ENCODE peak calls at places on chromosome 14, in five cellular contexts. T, V, B, K and Z are unnamed samples.

GRCh38 chr14:81453166-81453766 is 53.1 kb upstream of the STON2 start:
- DNase-seq in V (no peak), B (no peak), K (peak), T (no peak), Z (peak)

GRCh38 chr14:73242274-73242960 is 5.1 kb downstream of the PAPLN start:
- DNase-seq in T (peak), K (no peak), V (no peak), B (no peak), Z (no peak)

GRCh38 chr14:90644882-90645281 is 171.3 kb downstream of the TTC7B start:
- DNase-seq in T (no peak), K (peak), V (peak), B (peak), Z (no peak)

GRCh38 chr14:57530571-57530970 is 36.9 kb upstream of the CCDC198 start:
- DNase-seq in V (no peak), T (no peak), K (no peak), B (no peak), Z (no peak)

GRCh38 chr14:57182760-57183503 is 85.8 kb downstream of the EXOC5 start:
- DNase-seq in B (no peak), V (no peak), K (peak), T (no peak), Z (peak)

GRCh38 chr14:36717363-36717762 is 55.7 kb downstream of the PAX9 start:
- DNase-seq in V (no peak), B (no peak), K (no peak), T (no peak), Z (no peak)

GRCh38 chr14:55864890-55865655 is 253.1 kb upstream of the PELI2 start:
- DNase-seq in B (no peak), V (no peak), T (no peak), K (no peak), Z (peak)

GRCh38 chr14:21486640-21487087 is 9.7 kb downstream of the TOX4 start:
- DNase-seq in B (peak), T (no peak), K (peak), V (no peak), Z (no peak)

GRCh38 chr14:75452900-75453816 is 25.3 kb downstream of the JDP2 start:
- DNase-seq in B (peak), T (no peak), K (peak), V (peak), Z (no peak)

GRCh38 chr14:22070119-22070982 is 396.7 kb upstream of the OR4E1 start:
- DNase-seq in K (peak), T (peak), B (no peak), V (peak), Z (no peak)

GRCh38 chr14:68937790-68938514 is 41.1 kb downstream of the ACTN1 start:
- DNase-seq in B (no peak), V (peak), T (peak), K (no peak), Z (no peak)

GRCh38 chr14:94481468-94482131 is 5.6 kb upstream of the SERPINA9 start:
- DNase-seq in B (no peak), T (peak), K (peak), V (no peak), Z (no peak)

GRCh38 chr14:53979141-53979673 is 22.6 kb upstream of the BMP4 start:
- DNase-seq in V (no peak), B (no peak), T (no peak), K (peak), Z (no peak)

GRCh38 chr14:58572092-58572853 is 65.5 kb upstream of the DACT1 start:
- DNase-seq in T (no peak), K (peak), V (no peak), B (no peak), Z (no peak)

GRCh38 chr14:34331728-34332623 is 130.1 kb downstream of the SPTSSA start:
- DNase-seq in V (peak), K (peak), B (peak), T (peak), Z (peak)
- TF ChIP-seq CTCF in V (peak), K (peak), B (peak), T (peak), Z (peak)

DNA sequence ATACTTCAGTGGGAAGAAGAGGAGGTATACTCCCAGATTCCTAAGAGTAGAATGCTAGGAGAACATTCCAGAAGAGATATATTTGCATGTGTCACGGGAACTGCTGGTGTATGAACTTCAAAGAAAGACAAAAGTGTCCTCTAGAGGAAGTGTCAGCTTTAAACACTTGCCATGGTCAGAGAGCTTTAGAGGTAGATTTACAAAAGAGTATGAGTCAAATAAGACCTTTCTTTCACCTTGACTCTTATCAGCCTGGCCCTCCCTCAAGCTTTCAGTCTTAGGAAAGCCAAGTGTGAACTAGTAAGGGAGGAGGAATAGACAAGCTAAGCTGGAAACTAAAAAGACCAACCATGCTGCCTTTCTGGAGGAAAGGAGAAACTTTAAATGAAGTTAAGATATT is 34.7 kb downstream of the COX8C start:
- DNase-seq in V (no peak), T (no peak), B (no peak), K (no peak), Z (peak)
- TF ChIP-seq CTCF in V (no peak), T (no peak), B (no peak), K (no peak), Z (peak)

GRCh38 chr14:66543996-66544395 is 36.0 kb downstream of the GPHN start:
- DNase-seq in V (no peak), T (no peak), K (no peak), B (no peak), Z (no peak)

GRCh38 chr14:66539034-66539433 is 31.1 kb downstream of the GPHN start:
- DNase-seq in B (no peak), V (no peak), T (no peak), K (no peak), Z (peak)

GRCh38 chr14:66540038-66540437 is 32.1 kb downstream of the GPHN start:
- DNase-seq in V (no peak), T (no peak), K (no peak), B (no peak), Z (no peak)

GRCh38 chr14:66541627-66542026 is 33.7 kb downstream of the GPHN start:
- DNase-seq in T (no peak), V (no peak), K (peak), B (no peak), Z (no peak)
- TF ChIP-seq CTCF in T (no peak), V (no peak), K (no peak), B (no peak), Z (no peak)

GRCh38 chr14:96761066-96761465 is 36.1 kb upstream of the VRK1 start:
- DNase-seq in K (no peak), T (no peak), V (no peak), B (no peak), Z (no peak)
- TF ChIP-seq CTCF in K (no peak), T (no peak), V (no peak), B (no peak), Z (no peak)

GRCh38 chr14:104135121-104135903 is 3.1 kb upstream of the KIF26A start:
- DNase-seq in V (no peak), T (peak), B (no peak), K (peak), Z (no peak)
- TF ChIP-seq CTCF in V (no peak), T (no peak), B (peak), K (no peak), Z (no peak)